ENCODE peak calls at places on chromosomes 7 and 10, in seven cellular contexts. One of them, this sample, is unnamed.

GRCh38 chr7:104126411-104126841 is 81.4 kb downstream of the ORC5 start:
- DNase-seq in stimulated activated CD8-positive, alpha-beta memory T cell treated with anti-CD3 and anti-CD28 coated beads, Interleukin-4, amount 100 ng/mL, for 24 hours: no peak
- DNase-seq in heart left ventricle: no peak
- DNase-seq in activated naive CD4-positive, alpha-beta T cell treated with Interleukin-2 at 50 U/mL for 16 hours: no peak
- DNase-seq in A172: no peak
- DNase-seq in vagina: no peak
- DNase-seq in GM13977: no peak
- DNase-seq in this sample: no peak

GRCh38 chr10:1654247-1654646 is 83.1 kb downstream of the ADARB2 start:
- DNase-seq in stimulated activated CD8-positive, alpha-beta memory T cell treated with anti-CD3 and anti-CD28 coated beads, Interleukin-4, amount 100 ng/mL, for 24 hours: no peak
- DNase-seq in heart left ventricle: no peak
- DNase-seq in activated naive CD4-positive, alpha-beta T cell treated with Interleukin-2 at 50 U/mL for 16 hours: no peak
- DNase-seq in A172: no peak
- DNase-seq in vagina: no peak
- DNase-seq in GM13977: no peak
- DNase-seq in this sample: no peak

GRCh38 chr7:25319707-25320106 is 91.4 kb upstream of the NPVF start:
- DNase-seq in stimulated activated CD8-positive, alpha-beta memory T cell treated with anti-CD3 and anti-CD28 coated beads, Interleukin-4, amount 100 ng/mL, for 24 hours: no peak
- DNase-seq in heart left ventricle: no peak
- DNase-seq in activated naive CD4-positive, alpha-beta T cell treated with Interleukin-2 at 50 U/mL for 16 hours: no peak
- DNase-seq in A172: no peak
- DNase-seq in vagina: no peak
- DNase-seq in GM13977: peak
- DNase-seq in this sample: no peak

GRCh38 chr7:147519062-147519461 is 1071.5 kb upstream of the C7orf33 start:
- DNase-seq in stimulated activated CD8-positive, alpha-beta memory T cell treated with anti-CD3 and anti-CD28 coated beads, Interleukin-4, amount 100 ng/mL, for 24 hours: no peak
- DNase-seq in heart left ventricle: no peak
- DNase-seq in activated naive CD4-positive, alpha-beta T cell treated with Interleukin-2 at 50 U/mL for 16 hours: no peak
- DNase-seq in A172: no peak
- DNase-seq in vagina: no peak
- DNase-seq in GM13977: no peak
- DNase-seq in this sample: no peak

GRCh38 chr7:48366096-48366495 is 194.8 kb downstream of the ABCA13 start:
- DNase-seq in stimulated activated CD8-positive, alpha-beta memory T cell treated with anti-CD3 and anti-CD28 coated beads, Interleukin-4, amount 100 ng/mL, for 24 hours: no peak
- DNase-seq in heart left ventricle: no peak
- DNase-seq in activated naive CD4-positive, alpha-beta T cell treated with Interleukin-2 at 50 U/mL for 16 hours: no peak
- DNase-seq in A172: peak
- DNase-seq in vagina: no peak
- DNase-seq in GM13977: no peak
- DNase-seq in this sample: no peak

GRCh38 chr10:32981760-32982159 is 23.7 kb upstream of the ITGB1 start:
- DNase-seq in stimulated activated CD8-positive, alpha-beta memory T cell treated with anti-CD3 and anti-CD28 coated beads, Interleukin-4, amount 100 ng/mL, for 24 hours: no peak
- DNase-seq in heart left ventricle: peak
- DNase-seq in activated naive CD4-positive, alpha-beta T cell treated with Interleukin-2 at 50 U/mL for 16 hours: no peak
- DNase-seq in A172: peak
- DNase-seq in vagina: no peak
- DNase-seq in GM13977: no peak
- DNase-seq in this sample: no peak

GRCh38 chr10:112950714-112951348 is 784 bp downstream of the TCF7L2 start:
- DNase-seq in stimulated activated CD8-positive, alpha-beta memory T cell treated with anti-CD3 and anti-CD28 coated beads, Interleukin-4, amount 100 ng/mL, for 24 hours: no peak
- DNase-seq in heart left ventricle: peak
- DNase-seq in activated naive CD4-positive, alpha-beta T cell treated with Interleukin-2 at 50 U/mL for 16 hours: peak
- DNase-seq in A172: peak
- DNase-seq in vagina: no peak
- DNase-seq in GM13977: peak
- DNase-seq in this sample: peak

GRCh38 chr7:112771166-112771565 is 19.0 kb downstream of the TMEM168 start:
- DNase-seq in stimulated activated CD8-positive, alpha-beta memory T cell treated with anti-CD3 and anti-CD28 coated beads, Interleukin-4, amount 100 ng/mL, for 24 hours: no peak
- DNase-seq in heart left ventricle: no peak
- DNase-seq in activated naive CD4-positive, alpha-beta T cell treated with Interleukin-2 at 50 U/mL for 16 hours: no peak
- DNase-seq in A172: no peak
- DNase-seq in vagina: no peak
- DNase-seq in GM13977: no peak
- DNase-seq in this sample: no peak

GRCh38 chr7:28708033-28708451 is 250.1 kb downstream of the TRIL start:
- DNase-seq in stimulated activated CD8-positive, alpha-beta memory T cell treated with anti-CD3 and anti-CD28 coated beads, Interleukin-4, amount 100 ng/mL, for 24 hours: no peak
- DNase-seq in heart left ventricle: no peak
- DNase-seq in activated naive CD4-positive, alpha-beta T cell treated with Interleukin-2 at 50 U/mL for 16 hours: no peak
- DNase-seq in A172: no peak
- DNase-seq in vagina: no peak
- DNase-seq in GM13977: no peak
- DNase-seq in this sample: no peak

This sample was measured in activated effector memory CD4-positive, alpha-beta T cell treated with anti-CD3 and anti-CD28 coated beads, Interleukin-2, amount 50 U/mL, for 16 hours.